ENCODE peak calls at places on chromosome 5, in ten cellular contexts. J is IMR-90, Q is RWPE1, T is SK-N-SH, O is uterus, A is body of pancreas, N is foreskin fibroblast, B is AG09319, D is transverse colon, S is type B pancreatic cell. K is an unnamed sample.

GRCh38 chr5:147935032-147935431 is 28.7 kb upstream of the C5orf46 start:
- DNase-seq in D (no peak), T (peak; percentile 53), O (no peak), J (peak; percentile 62), B (no peak), N (peak; percentile 4), Q (peak; percentile 84), S (no peak), A (no peak), K (no peak)

GRCh38 chr5:75473463-75473862 is 38.0 kb downstream of the CERT1 start:
- DNase-seq in S (no peak), J (no peak), O (no peak), T (no peak), Q (no peak), D (no peak), N (no peak), A (no peak), B (no peak), K (no peak)

GRCh38 chr5:154397652-154398406 is 48.0 kb upstream of the SAP30L start:
- DNase-seq in T (peak; percentile 79), O (no peak), A (peak; percentile 66), J (no peak), Q (no peak), D (peak; percentile 71), B (no peak), S (no peak), N (no peak), K (no peak)

GRCh38 chr5:111383288-111383970 is 128.9 kb downstream of the STARD4 start:
- DNase-seq in A (no peak), N (peak; percentile 13), D (no peak), O (no peak), B (no peak), J (peak; percentile 42), T (no peak), S (no peak), Q (no peak), K (no peak)

GRCh38 chr5:148791334-148791667 is 35.1 kb upstream of the ADRB2 start:
- DNase-seq in S (no peak), A (no peak), D (no peak), B (no peak), J (peak; percentile 84), Q (peak; percentile 42), T (no peak), N (peak; percentile 45), O (no peak), K (peak; percentile 76)

GRCh38 chr5:153147891-153148623 is 342.4 kb upstream of the GRIA1 start:
- DNase-seq in T (peak; percentile 9), Q (peak; percentile 63), N (peak; percentile 79), S (no peak), O (no peak), B (no peak), J (no peak), D (no peak), A (no peak), K (no peak)

GRCh38 chr5:79564798-79565279 is 47.4 kb upstream of the TENT2 start:
- DNase-seq in D (no peak), A (no peak), B (no peak), N (no peak), T (no peak), S (no peak), Q (no peak), J (no peak), O (no peak), K (no peak)

GRCh38 chr5:116452774-116453368 is 121.8 kb downstream of the SEMA6A start:
- DNase-seq in D (no peak), J (no peak), B (no peak), O (no peak), T (no peak), Q (no peak), N (no peak), S (no peak), A (no peak), K (no peak)

GRCh38 chr5:164051745-164052144 is 546.3 kb downstream of the MAT2B start:
- DNase-seq in S (no peak), T (no peak), B (no peak), D (no peak), Q (no peak), O (no peak), N (no peak), J (peak; percentile 64), A (no peak), K (no peak)

DNA sequence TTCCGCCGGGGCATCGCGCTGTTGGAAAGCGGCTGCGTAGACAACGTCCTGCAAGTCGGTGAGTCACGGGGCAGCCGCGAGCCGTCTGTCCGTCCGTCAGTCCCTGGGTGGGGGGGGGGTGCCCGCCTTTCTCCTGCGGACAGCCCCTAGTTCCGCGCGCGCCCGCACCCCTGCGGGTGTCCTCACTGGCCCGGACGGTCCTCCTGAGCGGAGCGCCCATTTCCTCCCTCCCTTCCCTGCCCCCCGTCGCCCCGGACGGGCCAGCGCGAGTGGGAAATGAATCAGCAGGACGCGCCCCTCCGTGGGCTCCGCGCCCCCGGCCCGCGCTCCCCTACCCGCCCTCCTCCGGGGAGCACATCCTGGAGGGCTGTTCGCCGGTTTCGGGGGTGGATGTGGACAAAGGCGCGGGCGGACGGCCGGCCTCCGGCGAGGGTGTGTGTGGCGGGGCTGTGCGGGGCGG is 863 bp downstream of the ZSWIM6 start:
- DNase-seq in A (peak; percentile 64), D (peak; percentile 49), O (peak; percentile 44), J (peak; percentile 66), N (peak; percentile 87), S (peak; percentile 71), T (peak; percentile 76), B (no peak), Q (peak; percentile 66), K (peak; percentile 49)
- TF ChIP-seq CTCF in A (no peak), D (no peak), O (no peak), J (no peak), N (no peak), S (no peak), T (no peak), B (no peak), Q (no peak), K (no peak)

GRCh38 chr5:169263591-169263990 is 37.3 kb downstream of the SLIT3 start:
- DNase-seq in T (no peak), J (no peak), B (no peak), O (no peak), S (no peak), D (no peak), N (no peak), A (no peak), Q (no peak), K (no peak)

GRCh38 chr5:169268019-169268418 is 32.9 kb downstream of the SLIT3 start:
- DNase-seq in N (peak; percentile 93), B (peak; percentile 91), J (no peak), T (no peak), S (no peak), A (no peak), O (no peak), Q (peak; percentile 51), D (no peak), K (no peak)

GRCh38 chr5:169270827-169271226 is 30.1 kb downstream of the SLIT3 start:
- DNase-seq in T (no peak), B (no peak), A (no peak), J (no peak), Q (no peak), D (no peak), O (no peak), N (no peak), S (no peak), K (no peak)

DNA sequence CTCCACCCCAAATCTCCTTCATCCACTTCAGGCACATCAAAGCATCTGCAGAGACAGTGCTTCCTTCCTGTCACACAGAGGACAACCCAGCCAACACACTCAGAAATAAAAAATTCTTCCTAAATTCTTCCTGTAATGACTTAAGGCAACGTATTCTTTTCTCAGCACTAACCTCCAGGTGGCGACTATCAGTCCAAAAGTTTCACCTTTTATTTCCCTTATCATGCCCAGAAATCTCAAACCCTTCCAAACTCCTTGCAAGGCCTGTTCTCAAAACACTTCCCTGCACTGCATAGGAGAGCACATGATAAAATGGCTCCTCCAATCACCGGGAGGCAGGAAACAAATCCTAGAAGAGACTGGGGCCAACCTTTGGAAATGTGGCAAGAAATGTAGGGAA is 35.1 kb downstream of the SLIT3 start:
- DNase-seq in D (no peak), A (no peak), O (no peak), S (no peak), B (no peak), N (peak; percentile 32), T (no peak), Q (peak; percentile 25), J (peak; percentile 2), K (no peak)
- TF ChIP-seq CTCF in D (no peak), A (no peak), O (no peak), S (peak; percentile 42), B (no peak), N (no peak), T (peak; percentile 36), Q (no peak), J (peak; percentile 20), K (no peak)

DNA sequence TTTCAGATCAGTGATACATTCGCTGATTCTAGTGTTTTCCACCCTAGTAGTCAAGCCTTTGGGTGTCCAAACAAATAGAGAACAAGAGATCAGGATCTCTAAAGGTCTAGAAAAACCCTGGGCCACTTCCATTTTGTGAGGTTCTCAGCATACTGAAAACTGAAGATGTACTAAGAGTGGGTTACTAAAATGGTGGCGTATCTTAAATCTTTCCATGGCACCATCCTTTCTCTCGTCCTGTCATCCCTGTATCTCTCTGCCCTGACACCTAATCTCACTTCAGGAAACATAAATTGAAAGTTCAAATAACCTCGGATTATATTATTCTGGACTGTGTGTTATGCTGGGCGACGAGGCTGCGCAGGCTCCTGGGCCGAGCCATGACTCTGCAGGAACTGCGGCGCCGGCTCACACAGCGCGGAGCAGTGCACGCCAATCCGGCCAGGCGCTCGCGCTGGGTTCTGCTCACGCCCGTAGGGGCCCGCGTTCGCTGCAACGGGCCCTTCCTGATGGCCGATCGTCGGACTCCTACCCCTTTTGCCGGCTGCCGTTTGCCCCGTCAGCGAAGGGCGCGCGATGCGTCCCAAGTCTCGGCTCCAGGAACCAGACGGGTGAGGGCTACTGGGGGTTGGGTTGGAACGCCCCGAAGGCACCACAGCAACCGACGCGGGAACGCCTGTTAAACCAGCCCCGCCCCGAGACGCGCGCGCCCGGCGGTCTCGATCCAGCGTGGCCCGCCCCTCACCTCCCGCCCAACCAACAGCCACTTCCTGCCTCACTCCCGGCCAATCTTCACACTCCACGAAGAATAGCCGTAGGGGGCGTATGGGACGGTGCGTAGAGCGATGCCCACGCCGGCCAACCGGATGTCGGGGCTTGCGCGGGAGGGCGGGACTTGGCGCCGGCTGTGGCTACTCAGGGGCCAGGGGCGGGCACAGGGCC is 503 bp upstream of the CANX start:
- DNase-seq in A (peak; percentile 99), B (peak; percentile 98), O (peak; percentile 99), N (peak; percentile 100), Q (peak; percentile 100), S (peak; percentile 99), J (peak; percentile 99), D (peak; percentile 99), T (peak; percentile 100), K (peak; percentile 99)
- TF ChIP-seq CTCF in A (no peak), B (no peak), O (no peak), N (no peak), Q (no peak), S (no peak), J (no peak), D (peak; percentile 15), T (no peak), K (no peak)

DNA sequence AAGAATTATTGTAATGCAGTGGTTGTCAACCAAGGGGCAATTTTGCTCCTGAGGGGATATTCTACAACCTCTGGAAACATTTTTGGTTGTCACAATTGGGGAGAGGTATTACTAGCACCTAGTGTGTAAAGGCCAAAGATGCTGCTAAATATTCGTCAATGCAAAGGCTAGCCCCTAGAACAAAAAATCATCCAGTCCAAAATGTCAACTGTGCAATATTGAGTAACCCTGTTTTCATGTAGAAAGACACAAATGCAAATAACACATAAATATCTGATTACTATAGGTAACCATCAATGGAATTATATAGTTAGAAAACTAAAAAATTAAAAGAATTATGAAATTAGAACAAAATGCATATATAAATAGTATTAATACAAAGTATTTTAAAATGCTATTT is 26.1 kb downstream of the RNF145 start:
- DNase-seq in A (no peak), O (no peak), S (no peak), Q (no peak), T (no peak), B (no peak), D (no peak), N (no peak), J (no peak), K (no peak)
- TF ChIP-seq CTCF in A (no peak), O (no peak), S (no peak), Q (no peak), T (no peak), B (no peak), D (no peak), N (no peak), J (no peak), K (no peak)

K was measured in activated CD8-positive, alpha-beta T cell treated with anti-CD3 and anti-CD28 coated beads for 36 hours.